ENCODE peak calls at places on chromosome 3, in seven cellular contexts. One of them, this sample, is unnamed.

GRCh38 chr3:173098959-173099358 is 42.1 kb downstream of the SPATA16 start:
- DNase-seq in fibroblast of pulmonary artery: no peak
- DNase-seq in Peyer's patch: no peak
- DNase-seq in nephron progenitor cell: no peak
- DNase-seq in Calu3: no peak
- DNase-seq in HL-60: no peak
- DNase-seq in AG10803: no peak
- DNase-seq in this sample: no peak

GRCh38 chr3:5197470-5198312 is 10.2 kb downstream of the EDEM1 start:
- DNase-seq in fibroblast of pulmonary artery: peak; percentile 76
- DNase-seq in Peyer's patch: peak; percentile 66
- DNase-seq in nephron progenitor cell: no peak
- DNase-seq in Calu3: no peak
- DNase-seq in HL-60: peak; percentile 62
- DNase-seq in AG10803: peak; percentile 76
- DNase-seq in this sample: no peak

GRCh38 chr3:105277656-105278055 is 89.1 kb upstream of the ALCAM start:
- DNase-seq in fibroblast of pulmonary artery: peak; percentile 42
- DNase-seq in Peyer's patch: no peak
- DNase-seq in nephron progenitor cell: no peak
- DNase-seq in Calu3: no peak
- DNase-seq in HL-60: no peak
- DNase-seq in AG10803: peak; percentile 2
- DNase-seq in this sample: no peak

GRCh38 chr3:119768668-119769393 is 13.1 kb upstream of the NR1I2 start:
- DNase-seq in fibroblast of pulmonary artery: no peak
- DNase-seq in Peyer's patch: no peak
- DNase-seq in nephron progenitor cell: no peak
- DNase-seq in Calu3: no peak
- DNase-seq in HL-60: no peak
- DNase-seq in AG10803: no peak
- DNase-seq in this sample: no peak

GRCh38 chr3:158791259-158791920 is 10.5 kb upstream of the MFSD1 start:
- DNase-seq in fibroblast of pulmonary artery: peak; percentile 87
- DNase-seq in Peyer's patch: peak; percentile 63
- DNase-seq in nephron progenitor cell: peak; percentile 25
- DNase-seq in Calu3: peak; percentile 60
- DNase-seq in HL-60: peak; percentile 68
- DNase-seq in AG10803: peak; percentile 77
- DNase-seq in this sample: no peak

GRCh38 chr3:35709691-35710090 is 70.4 kb downstream of the ARPP21 start:
- DNase-seq in fibroblast of pulmonary artery: no peak
- DNase-seq in Peyer's patch: no peak
- DNase-seq in nephron progenitor cell: no peak
- DNase-seq in Calu3: no peak
- DNase-seq in HL-60: no peak
- DNase-seq in AG10803: no peak
- DNase-seq in this sample: no peak

GRCh38 chr3:59262076-59262498 is 212.3 kb upstream of the CFAP20DC start:
- DNase-seq in fibroblast of pulmonary artery: no peak
- DNase-seq in Peyer's patch: no peak
- DNase-seq in nephron progenitor cell: no peak
- DNase-seq in Calu3: no peak
- DNase-seq in HL-60: no peak
- DNase-seq in AG10803: no peak
- DNase-seq in this sample: no peak

GRCh38 chr3:192750201-192750600 is 22.9 kb upstream of the FGF12 start:
- DNase-seq in fibroblast of pulmonary artery: no peak
- DNase-seq in Peyer's patch: no peak
- DNase-seq in nephron progenitor cell: no peak
- DNase-seq in Calu3: no peak
- DNase-seq in HL-60: no peak
- DNase-seq in AG10803: no peak
- DNase-seq in this sample: no peak

GRCh38 chr3:120093119-120093922 is 926 bp downstream of the GSK3B start:
- DNase-seq in fibroblast of pulmonary artery: peak; percentile 92
- DNase-seq in Peyer's patch: peak; percentile 56
- DNase-seq in nephron progenitor cell: peak; percentile 21
- DNase-seq in Calu3: peak; percentile 16
- DNase-seq in HL-60: peak; percentile 37
- DNase-seq in AG10803: peak; percentile 86
- DNase-seq in this sample: no peak

GRCh38 chr3:193857996-193858395 is 265.0 kb downstream of the OPA1 start:
- DNase-seq in fibroblast of pulmonary artery: peak; percentile 95
- DNase-seq in Peyer's patch: no peak
- DNase-seq in nephron progenitor cell: no peak
- DNase-seq in Calu3: no peak
- DNase-seq in HL-60: peak; percentile 88
- DNase-seq in AG10803: peak; percentile 99
- DNase-seq in this sample: no peak

GRCh38 chr3:154842546-154842945 is 237.6 kb upstream of the MME start:
- DNase-seq in fibroblast of pulmonary artery: no peak
- DNase-seq in Peyer's patch: no peak
- DNase-seq in nephron progenitor cell: no peak
- DNase-seq in Calu3: no peak
- DNase-seq in HL-60: no peak
- DNase-seq in AG10803: peak; percentile 50
- DNase-seq in this sample: no peak

GRCh38 chr3:198065897-198066296 is 105.9 kb downstream of the LMLN start:
- DNase-seq in fibroblast of pulmonary artery: no peak
- DNase-seq in Peyer's patch: no peak
- DNase-seq in nephron progenitor cell: no peak
- DNase-seq in Calu3: no peak
- DNase-seq in HL-60: no peak
- DNase-seq in AG10803: no peak
- DNase-seq in this sample: no peak

GRCh38 chr3:81472600-81473362 is 288.7 kb downstream of the GBE1 start:
- DNase-seq in fibroblast of pulmonary artery: peak; percentile 57
- DNase-seq in Peyer's patch: no peak
- DNase-seq in nephron progenitor cell: no peak
- DNase-seq in Calu3: no peak
- DNase-seq in HL-60: no peak
- DNase-seq in AG10803: no peak
- DNase-seq in this sample: no peak

GRCh38 chr3:66738625-66739330 is 238.0 kb upstream of the LRIG1 start:
- DNase-seq in fibroblast of pulmonary artery: peak; percentile 67
- DNase-seq in Peyer's patch: no peak
- DNase-seq in nephron progenitor cell: no peak
- DNase-seq in Calu3: no peak
- DNase-seq in HL-60: no peak
- DNase-seq in AG10803: peak; percentile 43
- DNase-seq in this sample: no peak

GRCh38 chr3:42898896-42899675 is 6.9 kb upstream of the ZNF662 start:
- DNase-seq in fibroblast of pulmonary artery: no peak
- DNase-seq in Peyer's patch: no peak
- DNase-seq in nephron progenitor cell: no peak
- DNase-seq in Calu3: no peak
- DNase-seq in HL-60: no peak
- DNase-seq in AG10803: peak; percentile 11
- DNase-seq in this sample: no peak

GRCh38 chr3:15051531-15051930 is 13.6 kb downstream of the MRPS25 start:
- DNase-seq in fibroblast of pulmonary artery: peak; percentile 46
- DNase-seq in Peyer's patch: peak; percentile 68
- DNase-seq in nephron progenitor cell: peak; percentile 50
- DNase-seq in Calu3: peak; percentile 63
- DNase-seq in HL-60: peak; percentile 63
- DNase-seq in AG10803: peak; percentile 21
- DNase-seq in this sample: no peak

GRCh38 chr3:73530030-73530411 is 94.7 kb downstream of the PDZRN3 start:
- DNase-seq in fibroblast of pulmonary artery: peak; percentile 61
- DNase-seq in Peyer's patch: no peak
- DNase-seq in nephron progenitor cell: no peak
- DNase-seq in Calu3: no peak
- DNase-seq in HL-60: no peak
- DNase-seq in AG10803: peak; percentile 93
- DNase-seq in this sample: no peak

GRCh38 chr3:138829886-138830510 is 4.7 kb downstream of the PIK3CB start:
- DNase-seq in fibroblast of pulmonary artery: no peak
- DNase-seq in Peyer's patch: no peak
- DNase-seq in nephron progenitor cell: no peak
- DNase-seq in Calu3: no peak
- DNase-seq in HL-60: no peak
- DNase-seq in AG10803: no peak
- DNase-seq in this sample: no peak

GRCh38 chr3:196604548-196604947 is 34.9 kb upstream of the NRROS start:
- DNase-seq in fibroblast of pulmonary artery: no peak
- DNase-seq in Peyer's patch: peak; percentile 73
- DNase-seq in nephron progenitor cell: no peak
- DNase-seq in Calu3: peak; percentile 17
- DNase-seq in HL-60: no peak
- DNase-seq in AG10803: no peak
- DNase-seq in this sample: no peak

GRCh38 chr3:177447938-177448337 is 250.7 kb upstream of the TBL1XR1 start:
- DNase-seq in fibroblast of pulmonary artery: no peak
- DNase-seq in Peyer's patch: peak; percentile 88
- DNase-seq in nephron progenitor cell: no peak
- DNase-seq in Calu3: peak; percentile 88
- DNase-seq in HL-60: no peak
- DNase-seq in AG10803: no peak
- DNase-seq in this sample: no peak

GRCh38 chr3:53846134-53846850 is at the start of the genes CHDH and IL17RB:
- DNase-seq in fibroblast of pulmonary artery: no peak
- DNase-seq in Peyer's patch: peak; percentile 83
- DNase-seq in nephron progenitor cell: peak; percentile 74
- DNase-seq in Calu3: peak; percentile 85
- DNase-seq in HL-60: no peak
- DNase-seq in AG10803: no peak
- DNase-seq in this sample: no peak

GRCh38 chr3:39103791-39104552 is 3.5 kb downstream of the GORASP1 start:
- DNase-seq in fibroblast of pulmonary artery: no peak
- DNase-seq in Peyer's patch: no peak
- DNase-seq in nephron progenitor cell: no peak
- DNase-seq in Calu3: no peak
- DNase-seq in HL-60: no peak
- DNase-seq in AG10803: no peak
- DNase-seq in this sample: no peak

DNA sequence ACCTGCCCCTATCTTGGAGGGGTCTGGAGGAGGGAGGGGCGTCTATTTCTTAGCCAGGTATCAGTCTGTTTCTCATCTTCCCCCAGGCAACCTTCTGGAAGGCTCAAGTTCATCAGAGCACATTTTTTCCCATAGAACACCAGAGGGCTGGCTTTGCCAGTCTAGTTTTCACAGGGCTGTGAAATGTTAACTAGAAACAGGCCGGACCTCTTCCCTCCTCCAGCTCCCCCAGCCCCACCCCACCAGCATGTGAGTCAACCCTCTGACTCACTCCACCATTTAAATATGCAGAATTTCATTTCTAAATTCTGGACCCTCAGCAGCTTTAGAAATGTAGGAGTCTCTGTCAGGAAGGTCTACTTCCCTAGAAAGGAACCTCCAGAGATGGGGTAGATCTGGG is 66.8 kb downstream of the SLCO2A1 start:
- DNase-seq in fibroblast of pulmonary artery: peak; percentile 59
- DNase-seq in Peyer's patch: no peak
- DNase-seq in nephron progenitor cell: no peak
- DNase-seq in Calu3: peak; percentile 47
- DNase-seq in HL-60: no peak
- DNase-seq in AG10803: peak; percentile 81
- DNase-seq in this sample: no peak
- TF ChIP-seq CTCF in fibroblast of pulmonary artery: no peak
- TF ChIP-seq CTCF in Peyer's patch: no peak
- TF ChIP-seq CTCF in nephron progenitor cell: no peak
- TF ChIP-seq CTCF in Calu3: no peak
- TF ChIP-seq CTCF in HL-60: no peak
- TF ChIP-seq CTCF in AG10803: peak; percentile 39
- TF ChIP-seq CTCF in this sample: no peak

DNA sequence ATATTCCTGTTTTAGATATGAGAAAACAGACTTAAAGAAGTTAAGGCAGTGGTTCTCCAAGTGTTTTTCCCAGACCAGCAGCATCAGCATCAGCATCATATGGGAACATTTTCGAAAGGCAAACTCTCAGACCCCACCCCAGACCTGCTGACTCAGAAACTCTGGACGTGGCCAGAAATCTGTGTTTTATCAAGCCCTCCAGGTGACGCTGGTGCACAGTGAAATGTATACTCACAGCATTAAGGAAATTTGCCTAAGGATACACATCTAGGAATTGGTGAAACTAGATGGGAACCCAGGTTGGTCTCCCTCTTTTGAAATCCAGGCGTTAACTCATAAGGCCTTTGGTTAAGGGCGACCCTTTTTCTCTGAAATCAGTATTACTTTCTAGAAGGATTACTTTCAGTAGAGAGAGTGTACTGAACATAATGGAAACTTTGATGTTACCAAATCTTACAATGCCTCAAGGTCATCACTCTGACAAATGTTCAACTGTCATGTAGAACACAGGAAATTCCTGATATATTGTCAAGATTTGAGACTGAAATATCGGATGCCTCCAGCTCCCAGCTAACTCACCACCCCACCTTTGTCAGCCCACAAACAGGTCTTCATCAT is 910.2 kb downstream of the ROBO1 start:
- DNase-seq in fibroblast of pulmonary artery: peak; percentile 42
- DNase-seq in Peyer's patch: no peak
- DNase-seq in nephron progenitor cell: no peak
- DNase-seq in Calu3: no peak
- DNase-seq in HL-60: no peak
- DNase-seq in AG10803: no peak
- DNase-seq in this sample: no peak
- TF ChIP-seq CTCF in fibroblast of pulmonary artery: peak; percentile 20
- TF ChIP-seq CTCF in Peyer's patch: no peak
- TF ChIP-seq CTCF in nephron progenitor cell: no peak
- TF ChIP-seq CTCF in Calu3: no peak
- TF ChIP-seq CTCF in HL-60: no peak
- TF ChIP-seq CTCF in AG10803: no peak
- TF ChIP-seq CTCF in this sample: no peak

DNA sequence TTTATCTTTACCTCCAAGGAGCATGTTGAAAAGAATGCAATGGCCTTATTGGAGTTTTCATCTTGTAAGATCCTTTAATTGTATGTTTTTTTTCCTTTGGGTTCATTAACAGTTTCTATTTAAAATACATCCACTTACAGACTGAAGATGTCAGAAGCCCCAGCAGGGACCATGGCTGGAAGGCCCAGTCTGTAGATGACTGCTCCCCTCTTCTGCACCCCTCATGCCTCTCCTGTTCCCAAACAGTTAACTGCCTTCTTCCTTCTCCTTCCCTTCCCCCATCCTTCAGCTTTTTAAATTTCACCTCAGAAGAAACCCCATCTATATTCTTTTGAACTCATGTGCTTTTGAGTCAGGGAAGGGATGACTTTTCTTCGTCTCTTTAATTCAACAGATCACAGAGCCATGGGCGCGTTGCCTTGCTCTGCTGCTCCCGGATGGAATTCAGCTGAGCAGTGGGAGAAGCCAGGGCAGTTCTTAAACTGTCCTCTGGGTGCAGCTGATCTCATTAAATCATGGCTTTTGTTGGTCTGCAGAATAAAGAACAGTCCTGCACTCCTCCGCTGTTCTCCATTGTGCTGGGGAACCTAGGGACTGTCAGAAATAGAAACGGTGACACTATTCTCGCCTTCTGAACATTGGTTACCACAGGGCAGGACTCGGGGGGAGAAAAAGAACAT is 71.5 kb upstream of the EIF1B start:
- DNase-seq in fibroblast of pulmonary artery: peak; percentile 22
- DNase-seq in Peyer's patch: no peak
- DNase-seq in nephron progenitor cell: peak; percentile 35
- DNase-seq in Calu3: no peak
- DNase-seq in HL-60: no peak
- DNase-seq in AG10803: peak; percentile 18
- DNase-seq in this sample: no peak
- TF ChIP-seq CTCF in fibroblast of pulmonary artery: peak; percentile 33
- TF ChIP-seq CTCF in Peyer's patch: no peak
- TF ChIP-seq CTCF in nephron progenitor cell: peak; percentile 48
- TF ChIP-seq CTCF in Calu3: no peak
- TF ChIP-seq CTCF in HL-60: no peak
- TF ChIP-seq CTCF in AG10803: peak; percentile 43
- TF ChIP-seq CTCF in this sample: peak; percentile 70

GRCh38 chr3:74897006-74897405 is 282.5 kb upstream of the CNTN3 start:
- DNase-seq in fibroblast of pulmonary artery: no peak
- DNase-seq in Peyer's patch: no peak
- DNase-seq in nephron progenitor cell: no peak
- DNase-seq in Calu3: no peak
- DNase-seq in HL-60: no peak
- DNase-seq in AG10803: peak; percentile 10
- DNase-seq in this sample: no peak
- TF ChIP-seq CTCF in fibroblast of pulmonary artery: peak; percentile 21
- TF ChIP-seq CTCF in Peyer's patch: no peak
- TF ChIP-seq CTCF in nephron progenitor cell: peak; percentile 42
- TF ChIP-seq CTCF in Calu3: no peak
- TF ChIP-seq CTCF in HL-60: no peak
- TF ChIP-seq CTCF in AG10803: peak; percentile 57
- TF ChIP-seq CTCF in this sample: peak; percentile 68